ENCODE peak calls at places on chromosomes 2 and 18, in six cellular contexts. K, Y, N, X, B and W are unnamed samples.

GRCh38 chr2:70785137-70785911 is 5.1 kb downstream of the FIGLA start:
- DNase-seq in Y (no peak), X (no peak), B (peak), N (no peak), K (peak), W (no peak)

GRCh38 chr2:131092409-131093065 is 723 bp downstream of the FAM168B start:
- DNase-seq in N (peak), B (no peak), Y (no peak), K (no peak), X (no peak), W (peak)

GRCh38 chr2:147829106-147829505 is 15.7 kb upstream of the ACVR2A start:
- DNase-seq in N (no peak), B (no peak), Y (no peak), K (peak), X (no peak), W (peak)

GRCh38 chr2:241933175-241933911 is 63.8 kb downstream of the RTP5 start:
- DNase-seq in Y (no peak), X (no peak), B (peak), K (peak), N (no peak), W (peak)

GRCh38 chr2:41170589-41170988 is 718.7 kb upstream of the SLC8A1 start:
- DNase-seq in B (no peak), K (no peak), Y (no peak), N (no peak), X (no peak), W (no peak)

GRCh38 chr18:79687806-79688205 is 8.2 kb downstream of the CTDP1 start:
- DNase-seq in B (no peak), X (no peak), K (peak), Y (no peak), N (no peak), W (no peak)

GRCh38 chr2:180524458-180524857 is 455.9 kb upstream of the UBE2E3 start:
- DNase-seq in N (no peak), K (peak), B (no peak), Y (no peak), X (no peak), W (peak)

GRCh38 chr2:118489712-118490255 is 357.7 kb downstream of the EN1 start:
- DNase-seq in K (no peak), X (no peak), N (no peak), B (no peak), Y (no peak), W (no peak)